ENCODE peak calls at places on chromosomes 5 and 9, in six cellular contexts. H is CD4-positive, alpha-beta T cell; G is C1 segment of cervical spinal cord; B is activated B cell treated with CpG ODN at 0.5 μM for 24 hours; J is progenitor cell of endocrine pancreas; C is iris pigment epithelial cell. E is an unnamed sample.
A peak's percentile ranks its signal among the peaks of the same experiment; 100 is the strongest.

GRCh38 chr5:154677921-154678320 is 77.3 kb upstream of the LARP1 start:
- DNase-seq in H (no peak), G (no peak), B (no peak), J (no peak), C (peak; percentile 24), E (no peak)

GRCh38 chr9:125484632-125485282 is 222.3 kb downstream of the MAPKAP1 start:
- DNase-seq in H (no peak), G (no peak), B (no peak), J (no peak), C (peak; percentile 77), E (no peak)

GRCh38 chr5:116421080-116421629 is 153.5 kb downstream of the SEMA6A start:
- DNase-seq in H (no peak), G (no peak), B (no peak), J (no peak), C (no peak), E (no peak)

GRCh38 chr5:74199436-74200210 is 440.9 kb downstream of the ENC1 start:
- DNase-seq in H (no peak), G (no peak), B (no peak), J (no peak), C (no peak), E (no peak)

GRCh38 chr5:109479260-109479860 is 69.6 kb upstream of the PJA2 start:
- DNase-seq in H (no peak), G (no peak), B (no peak), J (no peak), C (peak; percentile 36), E (no peak)

GRCh38 chr9:116355153-116355827 is 201.7 kb downstream of the PAPPA start:
- DNase-seq in H (no peak), G (no peak), B (no peak), J (no peak), C (peak; percentile 54), E (no peak)

GRCh38 chr9:33659915-33660314 is 135.4 kb upstream of the PRSS3 start:
- DNase-seq in H (no peak), G (no peak), B (no peak), J (no peak), C (no peak), E (no peak)

GRCh38 chr9:132068604-132069003 is 11.1 kb downstream of the MED27 start:
- DNase-seq in H (no peak), G (peak; percentile 38), B (no peak), J (no peak), C (no peak), E (no peak)

GRCh38 chr5:128378196-128378595 is 159.8 kb downstream of the FBN2 start:
- DNase-seq in H (no peak), G (no peak), B (no peak), J (no peak), C (peak; percentile 78), E (no peak)

GRCh38 chr5:98605010-98605425 is 168.4 kb upstream of the RGMB start:
- DNase-seq in H (no peak), G (no peak), B (no peak), J (no peak), C (peak; percentile 44), E (no peak)

GRCh38 chr9:116975119-116975518 is 288.0 kb downstream of the TRIM32 start:
- DNase-seq in H (no peak), G (no peak), B (no peak), J (no peak), C (no peak), E (no peak)

GRCh38 chr5:81428866-81429265 is 34.9 kb upstream of the ACOT12 start:
- DNase-seq in H (no peak), G (no peak), B (no peak), J (no peak), C (peak; percentile 27), E (no peak)

GRCh38 chr5:143922718-143923117 is 110.8 kb downstream of the HMHB1 start:
- DNase-seq in H (no peak), G (no peak), B (no peak), J (no peak), C (peak; percentile 81), E (no peak)

GRCh38 chr5:57785946-57786345 is 303.3 kb upstream of the ACTBL2 start:
- DNase-seq in H (no peak), G (no peak), B (no peak), J (no peak), C (no peak), E (no peak)

GRCh38 chr5:103569313-103570060 is 6.9 kb upstream of the NUDT12 start:
- DNase-seq in H (no peak), G (no peak), B (no peak), J (no peak), C (no peak), E (no peak)

GRCh38 chr9:4828776-4829175 is 36.0 kb downstream of the RCL1 start:
- DNase-seq in H (no peak), G (no peak), B (no peak), J (no peak), C (peak; percentile 70), E (no peak)

GRCh38 chr5:73783823-73784222 is 157.8 kb downstream of the ARHGEF28 start:
- DNase-seq in H (no peak), G (no peak), B (no peak), J (no peak), C (peak; percentile 42), E (no peak)

GRCh38 chr5:6383376-6383775 is 5.0 kb upstream of the MED10 start:
- DNase-seq in H (no peak), G (no peak), B (no peak), J (no peak), C (no peak), E (no peak)

GRCh38 chr9:71984388-71985069 is 73.1 kb downstream of the C9orf85 start:
- DNase-seq in H (no peak), G (no peak), B (no peak), J (no peak), C (peak; percentile 65), E (no peak)

GRCh38 chr9:26856413-26857032 is 36.1 kb downstream of the CAAP1 start:
- DNase-seq in H (no peak), G (no peak), B (no peak), J (no peak), C (peak; percentile 62), E (no peak)

GRCh38 chr5:3382151-3382550 is 213.5 kb upstream of the IRX1 start:
- DNase-seq in H (no peak), G (no peak), B (no peak), J (no peak), C (no peak), E (no peak)

GRCh38 chr5:120330555-120330954 is 133.5 kb upstream of the PRR16 start:
- DNase-seq in H (no peak), G (no peak), B (no peak), J (no peak), C (no peak), E (no peak)

GRCh38 chr5:157535042-157535865 is 40.3 kb downstream of the ADAM19 start:
- DNase-seq in H (no peak), G (no peak), B (no peak), J (no peak), C (peak; percentile 69), E (no peak)

GRCh38 chr9:13567833-13568232 is 288.3 kb upstream of the MPDZ start:
- DNase-seq in H (no peak), G (no peak), B (no peak), J (no peak), C (no peak), E (no peak)

GRCh38 chr5:172452398-172453205 is 1.7 kb downstream of the SH3PXD2B start:
- DNase-seq in H (no peak), G (no peak), B (no peak), J (no peak), C (peak; percentile 79), E (no peak)

E was measured in central memory CD8-positive, alpha-beta T cell.